ENCODE peak calls at places on chromosomes 7 and 10, in seven cellular contexts. W is GM23338, E is WERI-Rb-1, K is AG10803, V is sciatic nerve, P is MCF 10A, R is HFFc6. B is an unnamed sample.

GRCh38 chr7:475951-476441 is 43.6 kb downstream of the PDGFA start:
- DNase-seq in W (no peak), E (no peak), K (no peak), V (peak; percentile 27), P (no peak), R (no peak), B (no peak)

GRCh38 chr10:109895095-109895818 is 28.1 kb downstream of the XPNPEP1 start:
- DNase-seq in W (no peak), E (no peak), K (peak; percentile 60), V (no peak), P (no peak), R (peak; percentile 53), B (peak; percentile 61)

GRCh38 chr10:49601857-49602256 is 8.3 kb upstream of the SLC18A3 start:
- DNase-seq in W (no peak), E (no peak), K (no peak), V (no peak), P (peak; percentile 76), R (peak; percentile 62), B (peak; percentile 15)

GRCh38 chr7:64183827-64184372 is 23.1 kb upstream of the ZNF735 start:
- DNase-seq in W (no peak), E (no peak), K (no peak), V (no peak), P (no peak), R (no peak), B (no peak)

GRCh38 chr10:49527850-49528249 is 11.1 kb downstream of the ERCC6 start:
- DNase-seq in W (no peak), E (no peak), K (no peak), V (no peak), P (no peak), R (no peak), B (no peak)

GRCh38 chr7:47944536-47945260 is 3.6 kb downstream of the PKD1L1 start:
- DNase-seq in W (no peak), E (no peak), K (no peak), V (no peak), P (no peak), R (no peak), B (no peak)

GRCh38 chr7:127578036-127578684 is 7.2 kb downstream of the GCC1 start:
- DNase-seq in W (peak; percentile 56), E (peak; percentile 16), K (peak; percentile 44), V (no peak), P (no peak), R (peak; percentile 28), B (peak; percentile 34)

GRCh38 chr7:126605553-126605952 is 647.2 kb downstream of the GRM8 start:
- DNase-seq in W (no peak), E (peak; percentile 30), K (no peak), V (no peak), P (no peak), R (no peak), B (no peak)

GRCh38 chr7:111210996-111211395 is 120.1 kb downstream of the LRRN3 start:
- DNase-seq in W (no peak), E (no peak), K (peak; percentile 31), V (no peak), P (no peak), R (peak; percentile 42), B (peak; percentile 74)

GRCh38 chr10:1267568-1267967 is 211.4 kb downstream of the WDR37 start:
- DNase-seq in W (peak; percentile 16), E (no peak), K (no peak), V (no peak), P (no peak), R (no peak), B (no peak)

GRCh38 chr10:37379991-37380390 is 254.6 kb downstream of the ANKRD30A start:
- DNase-seq in W (no peak), E (no peak), K (no peak), V (no peak), P (no peak), R (no peak), B (peak; percentile 12)

GRCh38 chr7:20141666-20142065 is 75.5 kb downstream of the MACC1 start:
- DNase-seq in W (no peak), E (no peak), K (no peak), V (no peak), P (no peak), R (no peak), B (peak; percentile 22)

GRCh38 chr10:78856421-78856820 is 212.3 kb upstream of the ZMIZ1 start:
- DNase-seq in W (no peak), E (no peak), K (no peak), V (no peak), P (no peak), R (no peak), B (peak; percentile 55)

GRCh38 chr7:146499970-146500369 is 383.4 kb downstream of the CNTNAP2 start:
- DNase-seq in W (no peak), E (no peak), K (no peak), V (no peak), P (no peak), R (no peak), B (no peak)

GRCh38 chr7:30816291-30817059 is 45.3 kb downstream of the MINDY4 start:
- DNase-seq in W (no peak), E (no peak), K (peak; percentile 59), V (no peak), P (no peak), R (no peak), B (peak; percentile 74)

GRCh38 chr10:123394382-123394781 is 240.2 kb downstream of the BUB3 start:
- DNase-seq in W (no peak), E (no peak), K (no peak), V (no peak), P (no peak), R (no peak), B (no peak)

GRCh38 chr7:30980194-30980593 is 16.4 kb downstream of the GHRHR start:
- DNase-seq in W (no peak), E (no peak), K (no peak), V (no peak), P (no peak), R (no peak), B (no peak)

GRCh38 chr10:53387546-53387945 is 615.0 kb upstream of the MBL2 start:
- DNase-seq in W (no peak), E (no peak), K (no peak), V (no peak), P (no peak), R (no peak), B (no peak)

GRCh38 chr10:47237316-47238260 is 62.4 kb upstream of the GDF10 start:
- DNase-seq in W (peak; percentile 12), E (no peak), K (no peak), V (no peak), P (no peak), R (no peak), B (no peak)

GRCh38 chr10:131271966-131272365 is 39.6 kb downstream of the TCERG1L start:
- DNase-seq in W (no peak), E (no peak), K (no peak), V (no peak), P (no peak), R (no peak), B (no peak)

GRCh38 chr10:106540606-106541005 is 623.9 kb downstream of the SORCS1 start:
- DNase-seq in W (no peak), E (no peak), K (peak; percentile 24), V (no peak), P (peak; percentile 46), R (peak; percentile 13), B (peak; percentile 55)

GRCh38 chr7:70040971-70041766 is 442.9 kb downstream of the AUTS2 start:
- DNase-seq in W (peak; percentile 49), E (no peak), K (peak; percentile 48), V (no peak), P (no peak), R (no peak), B (peak; percentile 17)

GRCh38 chr7:150368098-150368883 is at the start of gene REPIN1:
- DNase-seq in W (peak; percentile 84), E (peak; percentile 96), K (peak; percentile 85), V (peak; percentile 96), P (peak; percentile 84), R (peak; percentile 58), B (peak; percentile 79)

GRCh38 chr10:129770286-129770685 is 193.8 kb downstream of the EBF3 start:
- DNase-seq in W (no peak), E (no peak), K (no peak), V (no peak), P (no peak), R (no peak), B (no peak)

GRCh38 chr10:71266918-71267442 is 52.1 kb upstream of the SLC29A3 start:
- DNase-seq in W (no peak), E (no peak), K (no peak), V (no peak), P (no peak), R (no peak), B (no peak)

GRCh38 chr7:99340659-99341058 is 15.0 kb downstream of the ARPC1A start:
- DNase-seq in W (no peak), E (no peak), K (no peak), V (no peak), P (no peak), R (peak; percentile 26), B (no peak)

GRCh38 chr10:88764110-88764509 is 4.3 kb downstream of the LIPN start:
- DNase-seq in W (no peak), E (no peak), K (no peak), V (no peak), P (no peak), R (no peak), B (no peak)

GRCh38 chr10:5588603-5589002 is 63.8 kb downstream of the CALML3 start:
- DNase-seq in W (no peak), E (no peak), K (no peak), V (no peak), P (no peak), R (no peak), B (no peak)

GRCh38 chr10:62112325-62112724 is 156.3 kb downstream of the RTKN2 start:
- DNase-seq in W (no peak), E (no peak), K (no peak), V (no peak), P (no peak), R (no peak), B (no peak)

GRCh38 chr10:43226441-43226840 is 40.4 kb downstream of the RASGEF1A start:
- DNase-seq in W (no peak), E (peak; percentile 1), K (no peak), V (peak; percentile 56), P (no peak), R (no peak), B (no peak)

GRCh38 chr7:157411580-157411979 is 74.8 kb downstream of the DNAJB6 start:
- DNase-seq in W (peak; percentile 85), E (no peak), K (no peak), V (no peak), P (peak; percentile 56), R (no peak), B (no peak)

GRCh38 chr10:113060221-113061053 is 110.4 kb downstream of the TCF7L2 start:
- DNase-seq in W (no peak), E (no peak), K (no peak), V (no peak), P (no peak), R (no peak), B (peak; percentile 47)

GRCh38 chr7:1065263-1066260 is 21.2 kb downstream of the GPR146 start:
- DNase-seq in W (peak; percentile 94), E (peak; percentile 82), K (peak; percentile 62), V (peak; percentile 91), P (peak; percentile 72), R (peak; percentile 50), B (peak; percentile 80)

GRCh38 chr7:34382166-34382893 is 275.7 kb upstream of the NPSR1 start:
- DNase-seq in W (no peak), E (no peak), K (no peak), V (no peak), P (no peak), R (no peak), B (no peak)

GRCh38 chr7:119964640-119965542 is 308.1 kb upstream of the KCND2 start:
- DNase-seq in W (no peak), E (no peak), K (peak; percentile 35), V (no peak), P (no peak), R (peak; percentile 15), B (peak; percentile 70)

GRCh38 chr7:108525327-108525984 is 479 bp downstream of the PNPLA8 start:
- DNase-seq in W (peak; percentile 85), E (peak; percentile 81), K (peak; percentile 77), V (no peak), P (peak; percentile 84), R (peak; percentile 75), B (peak; percentile 88)